ENCODE peak calls at places on chromosomes 3 and 15, in four cellular contexts. One of them, this sample, is unnamed.

GRCh38 chr3:44398853-44399252 is 60.3 kb downstream of the TCAIM start:
- DNase-seq in H9: no peak
- DNase-seq in IMR-90: no peak
- DNase-seq in H1: no peak
- DNase-seq in this sample: no peak

GRCh38 chr15:95024388-95024787 is 793.0 kb downstream of the MCTP2 start:
- DNase-seq in H9: no peak
- DNase-seq in H1: no peak
- DNase-seq in IMR-90: peak
- DNase-seq in this sample: peak

GRCh38 chr15:95150466-95150865 is 919.1 kb downstream of the MCTP2 start:
- DNase-seq in H1: no peak
- DNase-seq in IMR-90: no peak
- DNase-seq in H9: no peak
- DNase-seq in this sample: no peak

GRCh38 chr3:49020335-49021212 is 1.3 kb upstream of the NDUFAF3 start:
- DNase-seq in H9: no peak
- DNase-seq in IMR-90: no peak
- DNase-seq in H1: no peak
- DNase-seq in this sample: peak

GRCh38 chr3:126522363-126522788 is 1.6 kb upstream of the CHST13 start:
- DNase-seq in H1: no peak
- DNase-seq in H9: peak
- DNase-seq in IMR-90: peak
- DNase-seq in this sample: peak

GRCh38 chr15:71203573-71204444 is 88.5 kb downstream of the THSD4 start:
- DNase-seq in H1: peak
- DNase-seq in IMR-90: peak
- DNase-seq in H9: peak
- DNase-seq in this sample: peak

GRCh38 chr3:151357461-151357850 is 27.1 kb downstream of the P2RY12 start:
- DNase-seq in H9: no peak
- DNase-seq in IMR-90: no peak
- DNase-seq in H1: no peak
- DNase-seq in this sample: no peak

GRCh38 chr15:31387483-31388118 is 61.0 kb downstream of the KLF13 start:
- DNase-seq in H9: no peak
- DNase-seq in H1: no peak
- DNase-seq in IMR-90: peak
- DNase-seq in this sample: no peak

DNA sequence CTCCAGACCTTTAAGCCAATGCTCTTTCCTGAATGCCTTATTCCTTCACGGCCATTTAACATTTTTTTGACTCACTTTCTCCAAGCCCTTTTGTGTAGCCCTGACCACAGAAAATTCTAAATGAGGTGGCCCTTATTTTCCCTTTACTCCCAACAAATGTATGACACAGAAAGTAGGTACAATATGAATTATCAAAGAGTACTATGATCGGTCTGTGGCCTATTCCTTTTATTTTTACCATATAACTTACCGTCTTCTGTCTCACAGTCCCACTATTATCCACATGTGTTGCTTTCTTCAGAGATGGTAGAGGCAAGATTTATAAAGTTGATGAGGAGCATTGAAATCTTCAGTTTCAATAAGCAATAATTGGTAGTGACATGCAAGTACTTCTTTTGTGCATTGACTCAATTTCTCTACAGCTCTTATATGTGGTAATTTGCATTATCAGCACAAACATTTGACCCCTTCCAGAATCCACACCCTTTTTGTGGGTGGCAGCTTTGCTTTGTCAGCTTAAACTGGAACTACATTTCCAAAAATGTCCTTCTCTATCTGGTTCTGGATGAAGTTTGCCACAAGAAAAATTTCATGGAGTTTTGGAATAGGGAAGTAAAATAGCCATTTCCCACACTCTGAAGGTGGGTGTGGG is 143.8 kb upstream of the GADL1 start:
- DNase-seq in H9: no peak
- DNase-seq in H1: no peak
- DNase-seq in IMR-90: no peak
- DNase-seq in this sample: no peak
- H4K5ac ChIP-seq in H9: no peak
- H4K5ac ChIP-seq in H1: no peak
- H4K5ac ChIP-seq in IMR-90: no peak
- H4K5ac ChIP-seq in this sample: no peak

GRCh38 chr3:70853161-70853560 is 540.7 kb upstream of the MDFIC2 start:
- DNase-seq in IMR-90: no peak
- DNase-seq in H9: no peak
- DNase-seq in H1: no peak
- DNase-seq in this sample: no peak

GRCh38 chr3:70854108-70854507 is 541.7 kb upstream of the MDFIC2 start:
- DNase-seq in H1: no peak
- DNase-seq in IMR-90: no peak
- DNase-seq in H9: no peak
- DNase-seq in this sample: peak

GRCh38 chr3:70855139-70855538 is 542.7 kb upstream of the MDFIC2 start:
- DNase-seq in IMR-90: peak
- DNase-seq in H1: no peak
- DNase-seq in H9: no peak
- DNase-seq in this sample: peak

GRCh38 chr3:70857926-70858325 is 545.5 kb upstream of the MDFIC2 start:
- DNase-seq in IMR-90: peak
- DNase-seq in H1: no peak
- DNase-seq in H9: no peak
- DNase-seq in this sample: no peak

DNA sequence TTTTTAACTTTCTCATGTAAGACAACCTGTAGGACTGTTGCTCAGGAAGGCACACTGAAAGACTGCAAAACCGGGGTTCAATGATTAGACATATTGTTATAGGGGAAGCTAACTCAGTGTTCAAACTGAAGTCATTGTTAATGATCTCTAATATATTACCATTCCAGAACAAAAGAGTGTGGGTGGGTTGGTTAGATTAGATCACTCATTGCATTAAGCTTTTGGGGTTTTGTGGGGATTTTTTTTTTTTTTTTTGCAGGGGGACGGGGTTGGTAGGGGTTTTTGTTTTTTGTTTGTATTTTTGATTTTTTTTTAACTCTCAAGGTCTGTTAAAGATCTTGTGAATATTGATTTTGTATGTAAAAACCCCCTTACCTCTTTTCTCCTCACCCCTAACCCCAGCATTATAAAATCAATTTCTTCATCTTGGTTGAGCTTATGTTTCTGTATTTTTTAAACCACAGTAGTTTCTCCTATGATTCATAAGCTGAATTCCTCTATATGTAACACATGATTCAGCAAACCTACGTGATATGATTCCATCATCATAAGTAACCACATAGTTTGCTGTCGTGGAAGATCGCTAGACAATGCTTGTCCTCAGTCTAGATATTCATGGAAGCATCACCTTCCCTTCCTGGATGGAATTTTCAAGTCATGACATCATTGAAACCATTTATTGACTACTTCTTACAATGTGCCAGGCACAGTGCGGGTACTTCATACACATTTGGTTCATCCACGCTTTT is 544.1 kb upstream of the MDFIC2 start:
- DNase-seq in H9: no peak
- DNase-seq in H1: no peak
- DNase-seq in IMR-90: peak
- DNase-seq in this sample: no peak
- H3K27ac ChIP-seq in H9: no peak
- H3K27ac ChIP-seq in H1: no peak
- H3K27ac ChIP-seq in IMR-90: no peak
- H3K27ac ChIP-seq in this sample: no peak

GRCh38 chr3:14531856-14532395 is 8.2 kb downstream of the GRIP2 start:
- DNase-seq in H9: no peak
- DNase-seq in IMR-90: no peak
- DNase-seq in H1: no peak
- DNase-seq in this sample: no peak

GRCh38 chr3:14525685-14526631 is 14.2 kb downstream of the GRIP2 start:
- DNase-seq in H1: no peak
- DNase-seq in IMR-90: peak
- DNase-seq in H9: no peak
- DNase-seq in this sample: peak

GRCh38 chr3:14524920-14525660 is 15.1 kb downstream of the GRIP2 start:
- DNase-seq in H9: peak
- DNase-seq in H1: no peak
- DNase-seq in IMR-90: no peak
- DNase-seq in this sample: no peak

GRCh38 chr3:14524311-14524711 is 15.8 kb downstream of the GRIP2 start:
- DNase-seq in IMR-90: no peak
- DNase-seq in H1: no peak
- DNase-seq in H9: peak
- DNase-seq in this sample: no peak

DNA sequence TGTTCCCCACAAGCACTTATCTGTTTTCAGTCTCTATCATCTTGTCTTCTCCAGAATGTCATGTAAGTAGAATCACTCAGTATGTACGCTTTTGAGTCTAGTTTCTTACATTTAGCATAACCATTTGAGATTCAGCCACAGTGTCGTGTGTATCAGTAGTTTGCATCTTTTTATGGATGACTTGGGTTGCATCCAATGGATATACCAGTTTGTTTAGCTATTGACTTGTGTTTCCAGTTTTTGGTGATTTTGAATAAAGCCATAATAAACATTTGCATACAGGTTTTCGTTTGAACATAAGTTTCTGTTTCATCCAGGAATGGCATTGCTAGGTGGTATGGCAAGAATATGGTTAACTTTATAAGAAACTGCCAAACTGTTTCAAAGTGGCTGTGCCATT is 12.1 kb downstream of the GRIP2 start:
- DNase-seq in H9: no peak
- DNase-seq in IMR-90: no peak
- DNase-seq in H1: no peak
- DNase-seq in this sample: no peak
- H4K5ac ChIP-seq in H9: no peak
- H4K5ac ChIP-seq in IMR-90: no peak
- H4K5ac ChIP-seq in H1: no peak
- H4K5ac ChIP-seq in this sample: no peak

GRCh38 chr15:88648357-88649214 is 9.8 kb downstream of the ISG20 start:
- DNase-seq in IMR-90: peak
- DNase-seq in H1: no peak
- DNase-seq in H9: no peak
- DNase-seq in this sample: no peak
- H3K27ac ChIP-seq in IMR-90: peak
- H3K27ac ChIP-seq in H1: no peak
- H3K27ac ChIP-seq in H9: no peak
- H3K27ac ChIP-seq in this sample: no peak

DNA sequence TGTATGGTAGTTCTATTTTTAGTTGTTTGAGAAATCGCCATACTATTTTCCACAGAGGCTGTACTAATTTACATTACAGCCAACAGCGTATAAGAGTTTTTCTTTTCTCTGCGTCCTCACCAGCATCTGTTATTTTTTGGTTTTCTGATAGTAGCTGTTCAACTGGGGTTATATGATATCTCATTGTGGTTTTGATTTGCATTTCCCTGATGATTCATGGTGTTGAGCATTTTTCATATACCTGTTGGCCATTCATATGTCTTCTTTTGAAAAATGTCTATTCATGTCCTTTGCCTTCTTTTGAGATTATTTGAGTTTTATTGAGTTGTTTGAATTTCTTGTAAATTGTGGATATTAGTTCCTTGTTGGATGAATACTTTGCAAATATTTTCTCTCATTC is 114.6 kb downstream of the LRRK1 start:
- DNase-seq in H1: no peak
- DNase-seq in H9: no peak
- DNase-seq in IMR-90: no peak
- DNase-seq in this sample: no peak
- H4K5ac ChIP-seq in H1: no peak
- H4K5ac ChIP-seq in H9: no peak
- H4K5ac ChIP-seq in IMR-90: no peak
- H4K5ac ChIP-seq in this sample: no peak

GRCh38 chr15:64460206-64460736 is at the start of gene ZNF609:
- DNase-seq in H1: peak
- DNase-seq in H9: peak
- DNase-seq in IMR-90: peak
- DNase-seq in this sample: peak

GRCh38 chr15:64461577-64462162 is 1.3 kb downstream of the ZNF609 start:
- DNase-seq in IMR-90: peak
- DNase-seq in H1: no peak
- DNase-seq in H9: peak
- DNase-seq in this sample: peak

GRCh38 chr15:64460737-64461576 is 579 bp downstream of the ZNF609 start:
- DNase-seq in H1: no peak
- DNase-seq in IMR-90: peak
- DNase-seq in H9: peak
- DNase-seq in this sample: peak

GRCh38 chr15:64456634-64457108 is 3.7 kb upstream of the ZNF609 start:
- DNase-seq in H1: no peak
- DNase-seq in H9: no peak
- DNase-seq in IMR-90: peak
- DNase-seq in this sample: no peak

DNA sequence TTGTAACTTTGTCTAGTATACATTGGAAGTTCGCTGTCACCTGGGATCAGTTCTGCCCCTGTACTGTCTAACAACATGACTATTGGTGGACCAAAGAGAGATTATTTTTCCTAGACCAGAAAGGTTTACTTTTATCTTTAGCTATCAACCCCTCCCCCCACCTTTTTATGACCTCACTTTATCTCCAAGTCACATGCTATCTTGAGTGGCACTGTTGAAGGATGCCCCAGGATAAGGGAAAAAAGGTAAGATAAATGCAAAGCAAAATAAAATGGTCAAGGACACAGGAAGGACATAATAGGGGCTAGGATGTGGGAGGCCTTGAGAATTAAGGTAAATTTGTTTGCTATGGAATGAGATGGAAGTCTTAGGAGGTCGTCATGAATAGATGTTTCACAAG is 996 bp upstream of the ZNF609 start:
- DNase-seq in IMR-90: no peak
- DNase-seq in H1: no peak
- DNase-seq in H9: no peak
- DNase-seq in this sample: peak
- H3K27ac ChIP-seq in IMR-90: no peak
- H3K27ac ChIP-seq in H1: no peak
- H3K27ac ChIP-seq in H9: no peak
- H3K27ac ChIP-seq in this sample: no peak

GRCh38 chr15:54206586-54207321 is 228.5 kb downstream of the UNC13C start:
- DNase-seq in IMR-90: no peak
- DNase-seq in H1: no peak
- DNase-seq in H9: no peak
- DNase-seq in this sample: no peak
- H4K5ac ChIP-seq in IMR-90: no peak
- H4K5ac ChIP-seq in H1: no peak
- H4K5ac ChIP-seq in H9: no peak
- H4K5ac ChIP-seq in this sample: no peak